ENCODE peak calls at places on chromosomes 6 and 20, in four cellular contexts. D is ACHN, P is non-pigmented ciliary epithelial cell, A is activated B cell treated with CpG ODN at 0.5 μM for 24 hours. B is an unnamed sample.

GRCh38 chr6:81265106-81265505 is 487.4 kb downstream of the TENT5A start:
- DNase-seq in D (peak), P (peak), A (no peak), B (peak)

GRCh38 chr20:37741055-37741454 is 47.2 kb downstream of the CTNNBL1 start:
- DNase-seq in D (peak), P (no peak), A (no peak), B (peak)

GRCh38 chr6:160108077-160108476 is 13.5 kb upstream of the SLC22A1 start:
- DNase-seq in D (no peak), P (no peak), A (no peak), B (no peak)

GRCh38 chr6:71621918-71622519 is 264.3 kb upstream of the RIMS1 start:
- DNase-seq in D (peak), P (no peak), A (no peak), B (no peak)

GRCh38 chr20:12455152-12455551 is 537.5 kb downstream of the BTBD3 start:
- DNase-seq in D (no peak), P (no peak), A (no peak), B (no peak)

GRCh38 chr6:158170656-158171081 is 2.5 kb downstream of the GTF2H5 start:
- DNase-seq in D (peak), P (peak), A (no peak), B (peak)

GRCh38 chr6:111157412-111157811 is 70.1 kb downstream of the SLC16A10 start:
- DNase-seq in D (no peak), P (no peak), A (no peak), B (no peak)

GRCh38 chr6:125375841-125376240 is 74.1 kb upstream of the HDDC2 start:
- DNase-seq in D (no peak), P (no peak), A (no peak), B (peak)

GRCh38 chr6:29071831-29072723 is 15.0 kb downstream of the OR2B3 start:
- DNase-seq in D (peak), P (no peak), A (no peak), B (no peak)

GRCh38 chr20:32507998-32508774 is 76.9 kb downstream of the NOL4L start:
- DNase-seq in D (no peak), P (no peak), A (no peak), B (no peak)

GRCh38 chr6:133705731-133706130 is 183.2 kb upstream of the TCF21 start:
- DNase-seq in D (no peak), P (peak), A (no peak), B (peak)

GRCh38 chr20:62792182-62792939 is 3.9 kb upstream of the MRGBP start:
- DNase-seq in D (peak), P (no peak), A (no peak), B (peak)

GRCh38 chr20:14838663-14839650 is 501.5 kb upstream of the FLRT3 start:
- DNase-seq in D (no peak), P (no peak), A (no peak), B (peak)

GRCh38 chr20:31968299-31969126 is 562 bp downstream of the XKR7 start:
- DNase-seq in D (peak), P (peak), A (peak), B (peak)

GRCh38 chr20:44619294-44619693 is 32.2 kb downstream of the ADA start:
- DNase-seq in D (no peak), P (no peak), A (no peak), B (no peak)

GRCh38 chr6:13688692-13689196 is 22.9 kb downstream of the RANBP9 start:
- DNase-seq in D (no peak), P (no peak), A (no peak), B (no peak)

GRCh38 chr6:55524441-55524840 is 54.6 kb downstream of the HMGCLL1 start:
- DNase-seq in D (no peak), P (no peak), A (no peak), B (no peak)

GRCh38 chr20:9510926-9511325 is 3.5 kb upstream of the LAMP5 start:
- DNase-seq in D (no peak), P (no peak), A (no peak), B (no peak)

GRCh38 chr6:137867685-137868509 is 838 bp downstream of the TNFAIP3 start:
- DNase-seq in D (peak), P (no peak), A (peak), B (no peak)

GRCh38 chr20:991850-992249 is 10.3 kb downstream of the RSPO4 start:
- DNase-seq in D (no peak), P (no peak), A (no peak), B (no peak)

GRCh38 chr6:17347012-17347411 is 46.4 kb upstream of the CAP2 start:
- DNase-seq in D (no peak), P (no peak), A (no peak), B (peak)

GRCh38 chr6:52511572-52512151 is 65.2 kb downstream of the TRAM2 start:
- DNase-seq in D (no peak), P (no peak), A (no peak), B (peak)

GRCh38 chr6:37265876-37266275 is 7.9 kb upstream of the TMEM217 start:
- DNase-seq in D (no peak), P (no peak), A (no peak), B (no peak)

GRCh38 chr20:33624399-33624798 is 37.7 kb upstream of the C20orf144 start:
- DNase-seq in D (no peak), P (no peak), A (no peak), B (no peak)

GRCh38 chr20:19802492-19803158 is 44.6 kb downstream of the RIN2 start:
- DNase-seq in D (peak), P (no peak), A (no peak), B (no peak)

B was measured in foreskin fibroblast.